ENCODE peak calls at places on chromosomes 1 and 21, in six cellular contexts. E is GM23248, D is MM.1S, V is HCT116, W is SK-N-SH, C is PC-3. L is an unnamed sample. For H3K79me2 and H3K9me2, the result is how much of the 10 kb centered on the place peaks cover.

GRCh38 chr1:164667600-164667999 is 108.6 kb downstream of the PBX1 start:
- DNase-seq in W (no peak), C (no peak), E (no peak), D (peak), V (no peak), L (no peak)

GRCh38 chr1:20551945-20552727 is at the start of gene FAM43B:
- DNase-seq in C (no peak), W (peak), D (no peak), V (no peak), E (peak), L (no peak)

GRCh38 chr1:248924696-248925532 is 18.9 kb downstream of the PGBD2 start:
- DNase-seq in E (peak), D (peak), C (peak), W (peak), V (peak), L (peak)

GRCh38 chr1:201565024-201565730 is 26.2 kb downstream of the NAV1 start:
- DNase-seq in W (no peak), V (no peak), C (no peak), D (no peak), E (peak), L (no peak)

GRCh38 chr1:50103615-50104081 is 5.1 kb upstream of the ELAVL4 start:
- DNase-seq in W (peak), E (no peak), C (no peak), D (no peak), V (no peak), L (no peak)

GRCh38 chr1:2121071-2121691 is 71.0 kb downstream of the PRKCZ start:
- DNase-seq in V (no peak), W (no peak), D (no peak), E (no peak), C (no peak), L (no peak)

GRCh38 chr21:34004013-34004938 is 69.1 kb upstream of the MRPS6 start:
- DNase-seq in D (no peak), W (no peak), E (peak), V (no peak), C (no peak), L (no peak)

GRCh38 chr1:116489231-116489697 is 81.6 kb downstream of the CD58 start:
- DNase-seq in V (peak), E (peak), D (no peak), W (no peak), C (peak), L (no peak)

GRCh38 chr1:38250356-38250755 is 203.8 kb upstream of the POU3F1 start:
- DNase-seq in E (no peak), V (no peak), D (no peak), W (no peak), C (no peak), L (no peak)

GRCh38 chr1:10122926-10123325 is 87.4 kb upstream of the KIF1B start:
- DNase-seq in C (peak), W (no peak), V (no peak), D (no peak), E (peak), L (no peak)

GRCh38 chr1:24374891-24375786 is 38.4 kb downstream of the STPG1 start:
- DNase-seq in D (no peak), E (no peak), W (no peak), V (no peak), C (peak), L (no peak)

GRCh38 chr1:16503494-16503893 is 10.6 kb downstream of the RNU1-1 start:
- DNase-seq in W (peak), D (no peak), C (no peak), V (no peak), E (no peak), L (no peak)

GRCh38 chr1:27402349-27402754 is 9.9 kb downstream of the GPR3 start:
- DNase-seq in V (no peak), C (peak), D (no peak), E (peak), W (peak), L (no peak)

GRCh38 chr21:46294647-46295176 is 8.6 kb downstream of the YBEY start:
- DNase-seq in D (no peak), W (peak), V (no peak), E (peak), C (no peak), L (no peak)

GRCh38 chr1:232459087-232459486 is 170.8 kb downstream of the SIPA1L2 start:
- DNase-seq in W (no peak), V (no peak), C (no peak), E (no peak), D (no peak), L (no peak)

GRCh38 chr21:42670884-42671283 is 17.5 kb downstream of the PDE9A start:
- DNase-seq in V (no peak), D (no peak), W (no peak), C (no peak), E (no peak), L (no peak)

GRCh38 chr1:56190975-56191768 is 388.2 kb downstream of the PLPP3 start:
- DNase-seq in W (no peak), V (no peak), E (peak), D (no peak), C (peak), L (no peak)

GRCh38 chr1:211326528-211327340 is at the start of gene TRAF5:
- DNase-seq in W (peak), C (peak), V (no peak), D (peak), E (peak), L (peak)

GRCh38 chr1:143660354-143660941 is 311.3 kb downstream of the FAM72C start:
- DNase-seq in V (no peak), D (no peak), C (no peak), E (no peak), W (no peak), L (no peak)

GRCh38 chr1:61322769-61323168 is 240.4 kb downstream of the NFIA start:
- DNase-seq in W (no peak), D (no peak), V (no peak), C (peak), E (peak), L (no peak)

GRCh38 chr1:2300004-2300771 is 72.1 kb downstream of the SKI start:
- DNase-seq in W (no peak), C (no peak), E (peak), D (peak), V (no peak), L (peak)

GRCh38 chr1:41073971-41074370 is 52.4 kb upstream of the SLFNL1 start:
- DNase-seq in W (no peak), V (no peak), C (peak), D (no peak), E (peak), L (no peak)

GRCh38 chr21:46477765-46478164 is 19.1 kb downstream of the DIP2A start:
- DNase-seq in C (no peak), V (no peak), W (no peak), E (peak), D (no peak), L (no peak)

GRCh38 chr1:173914366-173914871 is 2.7 kb downstream of the SERPINC1 start:
- DNase-seq in D (peak), E (peak), V (peak), C (peak), W (peak), L (peak)

GRCh38 chr1:61184035-61184713 is 101.8 kb downstream of the NFIA start:
- DNase-seq in V (no peak), C (peak), E (peak), D (no peak), W (peak), L (peak)

GRCh38 chr1:173002891-173003582 is 47.7 kb downstream of the TNFSF18 start:
- DNase-seq in E (peak), C (peak), D (no peak), V (no peak), W (no peak), L (no peak)

GRCh38 chr1:201358596-201358995 is 18.9 kb downstream of the TNNT2 start:
- DNase-seq in E (peak), W (no peak), C (peak), D (no peak), V (no peak), L (no peak)

GRCh38 chr1:1270813-1271212 is 2.8 kb downstream of the UBE2J2 start:
- DNase-seq in E (peak), W (no peak), D (no peak), V (no peak), C (no peak), L (no peak)

GRCh38 chr1:112711672-112712071 is 3.5 kb downstream of the PPM1J start:
- DNase-seq in V (no peak), C (no peak), D (no peak), E (no peak), W (no peak), L (no peak)

DNA sequence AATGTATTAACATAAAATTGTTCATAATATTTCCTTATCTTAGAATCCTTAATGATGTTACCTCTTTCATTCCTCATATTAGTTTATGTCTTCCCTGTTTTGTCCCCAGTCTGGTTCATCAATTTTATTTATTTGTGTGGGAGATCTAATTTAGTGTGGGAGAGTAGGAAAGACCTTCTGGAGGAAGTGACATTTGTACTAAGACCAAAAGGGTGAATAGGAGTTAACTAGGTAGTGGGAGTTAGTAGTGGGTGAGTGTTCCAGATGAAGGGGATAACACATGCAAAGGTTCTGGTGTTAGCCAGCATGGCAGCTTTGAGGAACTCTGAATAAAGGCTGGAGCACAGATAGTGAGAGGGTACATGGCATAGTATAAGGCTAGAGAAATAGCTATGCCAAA is 21.4 kb downstream of the RASAL2 start:
- DNase-seq in D (no peak), V (no peak), E (no peak), C (no peak), W (no peak), L (no peak)
- H3K79me2 ChIP-seq in D (under half), V (under half), E (half or more), C (half or more), W (half or more), L (under half)

DNA sequence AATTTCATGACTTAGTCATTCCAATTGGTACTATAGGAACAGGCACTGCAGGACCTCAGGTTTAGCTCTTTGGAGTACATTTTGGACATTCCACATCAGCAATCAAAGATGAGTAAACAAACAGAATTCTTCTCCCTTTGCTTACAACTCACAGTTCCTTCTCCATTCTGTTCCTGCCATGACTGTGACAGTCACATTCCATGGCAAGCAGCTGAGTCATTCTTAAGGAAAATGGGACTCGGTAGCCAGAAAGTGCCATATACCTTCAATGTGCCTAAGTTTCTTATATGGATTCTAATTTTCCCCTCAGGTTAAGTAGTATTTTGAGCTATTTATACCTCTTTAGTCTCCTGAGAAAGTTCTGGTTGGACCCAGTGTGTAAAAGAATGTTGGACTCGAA is 25.6 kb downstream of the CRCT1 start:
- DNase-seq in C (no peak), D (no peak), W (no peak), V (no peak), E (no peak), L (no peak)
- H3K9me2 ChIP-seq in C (under half), D (under half), W (under half), V (under half), E (under half), L (under half)

DNA sequence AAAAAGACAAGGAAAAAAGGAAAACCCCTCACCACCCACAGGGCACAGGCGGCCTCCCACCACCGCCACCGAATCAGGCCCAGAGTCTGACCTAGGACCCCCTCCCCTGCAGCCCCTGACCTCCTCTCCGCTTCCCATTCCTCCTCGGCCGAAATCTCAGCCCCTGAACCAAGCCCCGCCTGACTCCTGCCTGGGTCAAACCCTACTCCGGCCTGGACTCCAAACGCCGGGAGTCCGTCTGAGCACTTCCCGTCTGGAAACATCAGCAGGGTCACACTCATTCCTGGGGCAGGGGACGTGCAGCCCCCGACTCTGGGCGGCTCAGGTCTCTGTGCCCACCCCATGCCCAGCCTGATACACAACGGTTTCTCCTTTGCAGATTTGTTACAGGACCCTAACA is 26.4 kb upstream of the SUMO3 start:
- DNase-seq in E (no peak), D (no peak), W (no peak), C (no peak), V (no peak), L (no peak)
- H3K9ac ChIP-seq in E (no peak), D (no peak), W (no peak), C (no peak), V (no peak), L (no peak)

GRCh38 chr1:169483500-169483966 is 2.2 kb downstream of the SLC19A2 start:
- DNase-seq in W (no peak), D (no peak), C (peak), E (peak), V (no peak), L (no peak)

GRCh38 chr1:169484683-169485426 is 889 bp downstream of the SLC19A2 start:
- DNase-seq in C (peak), E (peak), V (no peak), W (peak), D (peak), L (no peak)

GRCh38 chr1:169485427-169486280 is at the start of gene SLC19A2:
- DNase-seq in W (peak), D (peak), C (peak), E (peak), V (peak), L (peak)

GRCh38 chr1:169486281-169486904 is 649 bp upstream of the SLC19A2 start:
- DNase-seq in C (peak), E (peak), W (no peak), V (no peak), D (no peak), L (no peak)

GRCh38 chr1:169484107-169484506 is 1.6 kb downstream of the SLC19A2 start:
- DNase-seq in C (peak), E (peak), D (no peak), W (no peak), V (no peak), L (no peak)
- H3K79me2 ChIP-seq in C (half or more), E (half or more), D (under half), W (under half), V (half or more), L (under half)

GRCh38 chr1:114043548-114043947 is 64.3 kb downstream of the OLFML3 start:
- DNase-seq in C (no peak), W (no peak), V (no peak), E (no peak), D (no peak), L (no peak)
- H3K9me2 ChIP-seq in C (under half), W (under half), V (under half), E (under half), D (under half), L (under half)

GRCh38 chr1:54137532-54138061 is 15.2 kb downstream of the CDCP2 start:
- DNase-seq in E (peak), C (peak), W (peak), V (no peak), D (no peak), L (no peak)
- H3K9ac ChIP-seq in E (no peak), C (no peak), W (no peak), V (no peak), D (no peak), L (no peak)

GRCh38 chr1:111147948-111148347 is 7.9 kb downstream of the CEPT1 start:
- DNase-seq in V (no peak), D (no peak), W (no peak), C (no peak), E (no peak), L (no peak)

GRCh38 chr1:111157425-111157824 is 17.4 kb downstream of the CEPT1 start:
- DNase-seq in V (no peak), D (no peak), E (no peak), C (no peak), W (no peak), L (no peak)

GRCh38 chr1:111154021-111154999 is 14.3 kb downstream of the CEPT1 start:
- DNase-seq in D (no peak), E (no peak), C (no peak), V (no peak), W (no peak), L (no peak)

GRCh38 chr1:111148376-111148881 is 8.4 kb downstream of the CEPT1 start:
- DNase-seq in E (no peak), W (no peak), V (no peak), C (no peak), D (no peak), L (no peak)

DNA sequence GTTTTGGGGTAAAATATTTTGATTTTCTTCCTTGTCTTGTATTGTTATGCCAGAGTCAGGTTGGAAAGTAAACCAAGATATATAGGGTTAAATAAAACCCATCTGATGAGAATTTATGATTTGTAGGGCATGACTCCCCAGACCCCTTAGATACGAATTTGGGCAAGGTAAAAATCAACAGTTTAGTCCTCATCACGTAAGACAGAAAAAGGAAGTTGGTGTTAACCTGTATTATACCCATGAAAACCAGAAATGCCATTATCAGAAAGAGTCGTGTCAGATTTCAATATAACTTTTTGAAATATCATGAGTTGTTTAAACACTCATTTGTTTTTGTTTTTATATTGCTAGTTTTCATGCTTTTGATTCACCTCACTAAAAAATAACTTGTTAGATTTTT is 11.8 kb downstream of the CEPT1 start:
- DNase-seq in D (no peak), E (no peak), W (no peak), C (no peak), V (no peak), L (no peak)
- H3K79me2 ChIP-seq in D (under half), E (half or more), W (half or more), C (half or more), V (half or more), L (half or more)

GRCh38 chr1:57304591-57304990 is 119.3 kb downstream of the DAB1 start:
- DNase-seq in D (no peak), V (no peak), W (no peak), C (no peak), E (no peak), L (no peak)

GRCh38 chr1:57307382-57307781 is 116.5 kb downstream of the DAB1 start:
- DNase-seq in C (no peak), E (no peak), V (no peak), D (peak), W (peak), L (peak)

GRCh38 chr1:57300186-57300585 is 123.7 kb downstream of the DAB1 start:
- DNase-seq in W (no peak), C (no peak), V (no peak), D (no peak), E (no peak), L (no peak)

GRCh38 chr1:57302812-57303607 is 120.8 kb downstream of the DAB1 start:
- DNase-seq in C (no peak), E (no peak), D (no peak), W (no peak), V (no peak), L (no peak)
- H3K9me2 ChIP-seq in C (under half), E (under half), D (under half), W (under half), V (under half), L (under half)

GRCh38 chr1:5742801-5743200 is 249.4 kb downstream of the NPHP4 start:
- DNase-seq in E (no peak), W (no peak), C (no peak), D (no peak), V (no peak), L (no peak)
- H3K9ac ChIP-seq in E (no peak), W (no peak), C (no peak), D (no peak), V (no peak), L (no peak)

L was measured in Karpas-422.